ENCODE peak calls at places on chromosome 3, in ten cellular contexts. D is A549, V is heart left ventricle, C is mesothelial cell of epicardium, A is fibroblast of lung, W is fibroblast of mammary gland, N is stomach, F is body of pancreas, Z is mucosa of descending colon, H is IMR-90. E is an unnamed sample.

GRCh38 chr3:40741729-40742128 is 217.0 kb downstream of the ZNF621 start:
- DNase-seq in V (peak; percentile 54), C (no peak), D (no peak), A (no peak), Z (no peak), W (peak; percentile 78), F (peak; percentile 7), H (peak; percentile 1), N (no peak), E (no peak)

GRCh38 chr3:48268381-48268935 is 27.6 kb downstream of the ZNF589 start:
- DNase-seq in W (peak; percentile 33), N (peak; percentile 62), D (no peak), V (no peak), C (no peak), Z (peak; percentile 75), H (no peak), F (no peak), A (no peak), E (no peak)

GRCh38 chr3:20008646-20009045 is 3.4 kb downstream of the PP2D1 start:
- DNase-seq in N (no peak), W (no peak), D (no peak), F (no peak), A (no peak), C (no peak), V (no peak), Z (no peak), H (no peak), E (no peak)

GRCh38 chr3:137163241-137163916 is 205.6 kb downstream of the IL20RB start:
- DNase-seq in F (peak; percentile 13), D (no peak), N (no peak), H (no peak), W (no peak), C (no peak), A (no peak), V (peak; percentile 29), Z (no peak), E (no peak)

GRCh38 chr3:13480340-13481318 is 523 bp downstream of the HDAC11 start:
- DNase-seq in W (peak; percentile 28), N (no peak), H (peak; percentile 10), F (peak; percentile 93), C (no peak), V (peak; percentile 47), D (peak; percentile 49), Z (peak; percentile 71), A (no peak), E (no peak)

GRCh38 chr3:98695816-98696215 is 67.3 kb upstream of the ST3GAL6 start:
- DNase-seq in Z (no peak), W (no peak), A (no peak), D (no peak), C (no peak), F (no peak), V (no peak), N (no peak), H (peak; percentile 32), E (no peak)

GRCh38 chr3:115836944-115837343 is 213.6 kb downstream of the GAP43 start:
- DNase-seq in V (no peak), W (peak; percentile 34), D (peak; percentile 28), N (no peak), A (peak; percentile 43), H (peak; percentile 34), Z (no peak), F (no peak), C (no peak), E (no peak)

GRCh38 chr3:107882881-107883280 is 207.9 kb downstream of the CD47 start:
- DNase-seq in F (no peak), V (no peak), A (no peak), W (no peak), D (no peak), Z (no peak), N (no peak), C (no peak), H (no peak), E (no peak)

GRCh38 chr3:73719877-73720276 is 95.1 kb upstream of the PDZRN3 start:
- DNase-seq in W (peak; percentile 60), V (no peak), A (peak; percentile 58), D (no peak), F (no peak), H (peak; percentile 76), Z (no peak), C (no peak), N (no peak), E (peak; percentile 29)

GRCh38 chr3:133843634-133844033 is 38.0 kb downstream of the SRPRB start:
- DNase-seq in A (peak; percentile 95), N (no peak), Z (no peak), F (no peak), W (peak; percentile 88), H (peak; percentile 89), C (no peak), V (peak; percentile 54), D (no peak), E (no peak)

GRCh38 chr3:64518496-64518895 is 169.3 kb downstream of the ADAMTS9 start:
- DNase-seq in V (no peak), A (no peak), Z (no peak), D (no peak), H (no peak), F (no peak), C (no peak), W (no peak), N (no peak), E (no peak)

GRCh38 chr3:30457081-30457480 is 149.3 kb upstream of the TGFBR2 start:
- DNase-seq in A (no peak), W (no peak), D (no peak), V (no peak), N (no peak), H (no peak), C (no peak), F (no peak), Z (no peak), E (no peak)

GRCh38 chr3:30456263-30456662 is 150.1 kb upstream of the TGFBR2 start:
- DNase-seq in F (no peak), H (no peak), W (no peak), Z (no peak), A (no peak), V (no peak), N (no peak), C (no peak), D (no peak), E (no peak)

GRCh38 chr3:30458781-30459180 is 147.6 kb upstream of the TGFBR2 start:
- DNase-seq in D (no peak), C (no peak), F (no peak), H (no peak), W (no peak), Z (peak; percentile 20), A (no peak), V (no peak), N (no peak), E (no peak)

GRCh38 chr3:30455840-30456239 is 150.6 kb upstream of the TGFBR2 start:
- DNase-seq in W (peak; percentile 76), Z (no peak), A (peak; percentile 90), C (no peak), N (no peak), F (peak; percentile 23), H (no peak), D (no peak), V (peak; percentile 31), E (no peak)

DNA sequence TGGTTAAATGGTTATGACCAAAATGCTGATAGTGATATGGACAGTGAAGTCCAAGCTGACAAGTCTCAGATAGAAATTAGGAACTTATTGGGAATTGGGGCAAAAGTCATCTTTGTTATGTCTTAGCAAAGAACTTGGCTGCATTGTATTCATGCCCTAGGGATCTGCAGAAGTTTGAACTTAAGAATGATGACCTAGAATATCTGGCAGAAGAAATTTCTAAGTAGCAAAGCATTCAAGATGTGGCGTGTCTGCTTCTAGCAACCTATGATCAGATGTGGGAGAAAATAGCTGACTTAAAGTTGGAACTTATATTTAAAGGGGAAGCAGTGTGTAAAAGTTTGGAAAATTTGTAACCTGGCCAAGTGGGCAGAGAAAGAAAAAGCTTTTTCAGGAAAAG is 148.0 kb upstream of the TGFBR2 start:
- DNase-seq in H (no peak), D (no peak), W (peak; percentile 43), C (no peak), A (peak; percentile 11), V (no peak), N (no peak), F (no peak), Z (no peak), E (no peak)
- TF ChIP-seq CTCF in H (no peak), D (no peak), W (no peak), C (no peak), A (no peak), V (no peak), N (no peak), F (no peak), Z (no peak), E (no peak)

GRCh38 chr3:143901105-143901504 is 52.8 kb upstream of the SLC9A9 start:
- DNase-seq in A (peak; percentile 94), W (peak; percentile 92), Z (no peak), N (no peak), H (peak; percentile 83), C (no peak), D (no peak), F (no peak), V (no peak), E (no peak)

GRCh38 chr3:143896486-143896885 is 48.2 kb upstream of the SLC9A9 start:
- DNase-seq in V (no peak), W (peak; percentile 5), N (no peak), Z (no peak), H (no peak), F (no peak), A (no peak), C (no peak), D (no peak), E (no peak)

GRCh38 chr3:143897558-143898305 is 49.5 kb upstream of the SLC9A9 start:
- DNase-seq in V (no peak), H (peak; percentile 49), F (no peak), W (peak; percentile 19), Z (no peak), D (no peak), C (no peak), A (peak; percentile 74), N (no peak), E (no peak)

GRCh38 chr3:143895805-143896204 is 47.5 kb upstream of the SLC9A9 start:
- DNase-seq in H (peak; percentile 2), F (no peak), W (peak; percentile 17), V (no peak), N (no peak), Z (no peak), C (no peak), A (peak; percentile 51), D (no peak), E (no peak)
- TF ChIP-seq CTCF in H (peak; percentile 50), F (no peak), W (peak; percentile 15), V (peak; percentile 6), N (no peak), Z (no peak), C (peak; percentile 64), A (no peak), D (peak; percentile 48), E (no peak)

DNA sequence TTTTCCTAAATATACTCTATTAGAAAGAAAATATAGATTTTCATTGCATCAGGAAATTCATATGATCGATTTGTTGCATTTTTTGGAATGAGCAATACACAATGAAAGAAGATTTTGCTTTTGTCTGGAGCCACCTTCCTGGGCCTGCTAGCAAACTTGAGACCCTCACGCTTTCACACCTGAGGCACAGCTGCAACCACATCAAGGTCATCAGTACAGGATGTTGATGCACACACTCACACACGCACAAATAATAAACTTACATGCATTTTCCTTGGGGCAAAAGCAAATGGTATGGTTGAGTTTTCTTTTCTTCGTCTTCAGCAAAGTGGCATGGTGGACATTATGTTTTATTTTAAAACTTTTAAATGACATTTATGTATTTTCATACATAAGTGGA is 64.8 kb upstream of the SATB1 start:
- DNase-seq in C (no peak), H (no peak), N (no peak), D (no peak), Z (no peak), V (no peak), A (no peak), F (no peak), W (no peak), E (no peak)
- TF ChIP-seq CTCF in C (no peak), H (no peak), N (no peak), D (no peak), Z (no peak), V (no peak), A (no peak), F (no peak), W (no peak), E (no peak)

GRCh38 chr3:69016102-69016501 is 2.6 kb upstream of the EOGT start:
- DNase-seq in N (no peak), A (no peak), V (no peak), C (no peak), D (no peak), H (no peak), W (no peak), F (no peak), Z (no peak), E (no peak)
- TF ChIP-seq CTCF in N (no peak), A (no peak), V (no peak), C (no peak), D (no peak), H (no peak), W (no peak), F (no peak), Z (no peak), E (no peak)